ENCODE peak calls at places on chromosomes 5 and 9, in eight cellular contexts. L is stomach; R is AG10803; J is astrocyte of the spinal cord; Z is neuronal stem cell; X is small intestine; W is stimulated activated CD4-positive, alpha-beta T cell treated with anti-CD3 and anti-CD28 coated beads, Interleukin-4, amount 100 ng/mL, for 1 hour; B is activated CD8-positive, alpha-beta memory T cell treated with anti-CD3 and anti-CD28 coated beads, Interleukin-2, amount 10 ng/mL, durations not matched to agents 7 days and 5 days. C is an unnamed sample.
A peak's percentile ranks its signal among the peaks of the same experiment; 100 is the strongest.

GRCh38 chr9:132808645-132809044 is 69.4 kb downstream of the AK8 start:
- DNase-seq in L (no peak), R (no peak), J (no peak), Z (no peak), X (no peak), W (no peak), B (peak; percentile 34), C (no peak)

GRCh38 chr9:128203024-128203841 is at the start of gene DNM1:
- DNase-seq in L (peak; percentile 69), R (peak; percentile 53), J (peak; percentile 44), Z (peak; percentile 78), X (peak; percentile 66), W (peak; percentile 67), B (peak; percentile 77), C (peak; percentile 52)

GRCh38 chr5:2910401-2911175 is 159.1 kb upstream of the IRX2 start:
- DNase-seq in L (no peak), R (no peak), J (no peak), Z (no peak), X (no peak), W (no peak), B (no peak), C (no peak)

GRCh38 chr5:96629774-96630173 is 32.4 kb upstream of the CAST start:
- DNase-seq in L (peak; percentile 42), R (peak; percentile 91), J (peak; percentile 93), Z (no peak), X (no peak), W (no peak), B (no peak), C (peak; percentile 81)

GRCh38 chr9:96482471-96482870 is 32.5 kb downstream of the HABP4 start:
- DNase-seq in L (no peak), R (no peak), J (no peak), Z (no peak), X (no peak), W (no peak), B (no peak), C (no peak)

GRCh38 chr9:137070906-137071275 is 534 bp upstream of the SAPCD2 start:
- DNase-seq in L (no peak), R (no peak), J (no peak), Z (no peak), X (no peak), W (no peak), B (no peak), C (peak; percentile 57)

GRCh38 chr5:125011419-125011818 is 265.0 kb upstream of the ZNF608 start:
- DNase-seq in L (no peak), R (no peak), J (no peak), Z (no peak), X (peak; percentile 48), W (no peak), B (no peak), C (no peak)

GRCh38 chr5:64854855-64855254 is 86.1 kb downstream of the CWC27 start:
- DNase-seq in L (no peak), R (no peak), J (no peak), Z (no peak), X (no peak), W (no peak), B (no peak), C (no peak)

GRCh38 chr5:150665044-150665443 is 4.0 kb downstream of the MYOZ3 start:
- DNase-seq in L (no peak), R (peak; percentile 54), J (no peak), Z (no peak), X (no peak), W (no peak), B (no peak), C (no peak)

GRCh38 chr5:5320062-5320805 is 102.2 kb upstream of the ICE1 start:
- DNase-seq in L (no peak), R (no peak), J (no peak), Z (no peak), X (no peak), W (no peak), B (no peak), C (no peak)

GRCh38 chr5:78056901-78057514 is 237.5 kb downstream of the AP3B1 start:
- DNase-seq in L (no peak), R (no peak), J (peak; percentile 10), Z (no peak), X (no peak), W (no peak), B (no peak), C (no peak)

GRCh38 chr5:6419340-6419852 is 29.3 kb upstream of the UBE2QL1 start:
- DNase-seq in L (no peak), R (no peak), J (no peak), Z (no peak), X (peak; percentile 47), W (no peak), B (no peak), C (no peak)

GRCh38 chr9:81550207-81550583 is 139.2 kb downstream of the TLE1 start:
- DNase-seq in L (no peak), R (no peak), J (no peak), Z (no peak), X (no peak), W (no peak), B (no peak), C (no peak)

GRCh38 chr5:104418056-104418455 is 855.5 kb upstream of the NUDT12 start:
- DNase-seq in L (no peak), R (no peak), J (no peak), Z (no peak), X (no peak), W (no peak), B (no peak), C (no peak)

GRCh38 chr9:118362123-118362522 is 657.9 kb downstream of the TLR4 start:
- DNase-seq in L (no peak), R (peak; percentile 17), J (peak; percentile 49), Z (no peak), X (no peak), W (no peak), B (no peak), C (no peak)

GRCh38 chr5:88938488-88938887 is 55.5 kb upstream of the MEF2C start:
- DNase-seq in L (no peak), R (no peak), J (no peak), Z (no peak), X (no peak), W (no peak), B (no peak), C (no peak)

GRCh38 chr5:79886940-79887339 is 104.1 kb downstream of the MTX3 start:
- DNase-seq in L (no peak), R (no peak), J (no peak), Z (no peak), X (no peak), W (no peak), B (no peak), C (no peak)

GRCh38 chr9:83027153-83027867 is 35.6 kb downstream of the RASEF start:
- DNase-seq in L (no peak), R (peak; percentile 80), J (peak; percentile 86), Z (no peak), X (no peak), W (no peak), B (no peak), C (peak; percentile 48)

GRCh38 chr5:75277463-75277862 is 40.8 kb upstream of the ANKRD31 start:
- DNase-seq in L (no peak), R (no peak), J (no peak), Z (no peak), X (peak; percentile 87), W (no peak), B (no peak), C (no peak)

GRCh38 chr5:173817561-173817960 is 70.6 kb upstream of the CPEB4 start:
- DNase-seq in L (no peak), R (no peak), J (no peak), Z (no peak), X (no peak), W (no peak), B (no peak), C (no peak)

GRCh38 chr5:158165647-158166046 is 306.7 kb upstream of the CLINT1 start:
- DNase-seq in L (no peak), R (no peak), J (no peak), Z (no peak), X (no peak), W (no peak), B (no peak), C (no peak)

GRCh38 chr9:13083973-13084528 is 195.4 kb downstream of the MPDZ start:
- DNase-seq in L (no peak), R (peak; percentile 21), J (peak; percentile 70), Z (no peak), X (no peak), W (no peak), B (no peak), C (no peak)

GRCh38 chr5:56356121-56356875 is 123.2 kb upstream of the ANKRD55 start:
- DNase-seq in L (no peak), R (no peak), J (no peak), Z (no peak), X (peak; percentile 28), W (no peak), B (no peak), C (no peak)

GRCh38 chr9:127545196-127546124 is 66.6 kb upstream of the STXBP1 start:
- DNase-seq in L (peak; percentile 82), R (peak; percentile 77), J (peak; percentile 91), Z (no peak), X (peak; percentile 82), W (no peak), B (no peak), C (no peak)

GRCh38 chr5:98770911-98771322 is 2.5 kb upstream of the RGMB start:
- DNase-seq in L (no peak), R (peak; percentile 36), J (peak; percentile 73), Z (peak; percentile 44), X (no peak), W (no peak), B (no peak), C (no peak)

GRCh38 chr5:145941677-145942130 is 5.3 kb downstream of the SH3RF2 start:
- DNase-seq in L (no peak), R (peak; percentile 37), J (peak; percentile 48), Z (no peak), X (peak; percentile 24), W (no peak), B (no peak), C (no peak)

GRCh38 chr5:151098185-151098813 is 17.5 kb upstream of the TNIP1 start:
- DNase-seq in L (no peak), R (no peak), J (no peak), Z (no peak), X (peak; percentile 41), W (no peak), B (peak; percentile 82), C (no peak)

GRCh38 chr9:93028448-93029006 is 30.0 kb upstream of the SUSD3 start:
- DNase-seq in L (no peak), R (no peak), J (no peak), Z (no peak), X (peak; percentile 33), W (peak; percentile 30), B (peak; percentile 80), C (no peak)